ENCODE peak calls at places on chromosomes 7 and 10, in six cellular contexts. S is HCT116; O is OCI-LY7; E is spleen; D is ovary; U is CD4-positive, alpha-beta memory T cell. Z is an unnamed sample. For H3K4me1, the result is how much of the 10 kb centered on the place peaks cover.

GRCh38 chr10:123998197-123999141 is 94.9 kb downstream of the CHST15 start:
- DNase-seq in D (no peak), O (no peak), E (no peak), S (no peak), U (no peak), Z (no peak)

GRCh38 chr7:105678811-105679495 is 97.7 kb upstream of the EFCAB10 start:
- DNase-seq in U (no peak), E (peak), O (no peak), S (no peak), D (peak), Z (no peak)

GRCh38 chr10:48792687-48793096 is 108.0 kb downstream of the WDFY4 start:
- DNase-seq in U (no peak), S (no peak), E (no peak), O (no peak), D (no peak), Z (no peak)

GRCh38 chr7:138460649-138461607 is 869 bp downstream of the TRIM24 start:
- DNase-seq in S (no peak), U (peak), O (peak), D (peak), E (no peak), Z (peak)

GRCh38 chr10:122725006-122725405 is 25.4 kb upstream of the C10orf120 start:
- DNase-seq in U (no peak), D (no peak), O (no peak), E (no peak), S (no peak), Z (no peak)

GRCh38 chr7:135282621-135283295 is 49.1 kb downstream of the STRA8 start:
- DNase-seq in O (no peak), E (no peak), D (no peak), U (no peak), S (no peak), Z (no peak)

GRCh38 chr7:67786021-67786420 is 789.4 kb downstream of the TYW1 start:
- DNase-seq in E (no peak), U (no peak), D (no peak), S (no peak), O (no peak), Z (no peak)

GRCh38 chr10:95861401-95861800 is 46.4 kb upstream of the CC2D2B start:
- DNase-seq in O (no peak), D (no peak), E (no peak), U (no peak), S (no peak), Z (no peak)

GRCh38 chr10:91709394-91709798 is 76.5 kb upstream of the PPP1R3C start:
- DNase-seq in O (no peak), U (no peak), D (no peak), S (no peak), E (no peak), Z (no peak)

GRCh38 chr10:27745719-27746363 is at the start of gene MKX:
- DNase-seq in U (peak), D (peak), O (no peak), S (no peak), E (no peak), Z (no peak)

GRCh38 chr10:87818505-87819273 is 663 bp upstream of the ATAD1 start:
- DNase-seq in O (peak), U (peak), S (no peak), E (peak), D (no peak), Z (peak)

GRCh38 chr7:55523366-55523765 is 48.9 kb downstream of the VOPP1 start:
- DNase-seq in S (no peak), E (no peak), D (no peak), O (no peak), U (no peak), Z (no peak)

GRCh38 chr7:112089551-112089950 is 116.6 kb downstream of the DOCK4 start:
- DNase-seq in E (no peak), O (no peak), S (no peak), U (no peak), D (no peak), Z (no peak)

GRCh38 chr7:37494940-37495339 is 46.3 kb upstream of the ELMO1 start:
- DNase-seq in E (no peak), S (no peak), O (no peak), D (no peak), U (no peak), Z (no peak)

GRCh38 chr7:138890782-138891445 is 90.3 kb downstream of the KIAA1549 start:
- DNase-seq in O (no peak), U (no peak), S (no peak), D (peak), E (no peak), Z (no peak)

GRCh38 chr7:92137531-92137930 is 3.3 kb upstream of the CYP51A1 start:
- DNase-seq in S (no peak), E (no peak), D (no peak), U (no peak), O (no peak), Z (no peak)

GRCh38 chr10:10865303-10865702 is 152.4 kb upstream of the CELF2 start:
- DNase-seq in U (no peak), D (no peak), S (no peak), O (no peak), E (no peak), Z (no peak)

GRCh38 chr7:149454006-149454405 is 6.9 kb downstream of the ZNF777 start:
- DNase-seq in E (peak), O (no peak), D (no peak), S (no peak), U (no peak), Z (no peak)

GRCh38 chr7:127486654-127487053 is 94.1 kb upstream of the ZNF800 start:
- DNase-seq in O (no peak), D (no peak), S (no peak), U (no peak), E (no peak), Z (no peak)

GRCh38 chr10:4195214-4195613 is 410.2 kb upstream of the KLF6 start:
- DNase-seq in U (no peak), E (no peak), D (no peak), O (no peak), S (peak), Z (no peak)

GRCh38 chr7:124072603-124073324 is 39.9 kb upstream of the TMEM229A start:
- DNase-seq in D (no peak), O (no peak), U (no peak), S (no peak), E (no peak), Z (no peak)

GRCh38 chr10:86258488-86258887 is 108.1 kb downstream of the GRID1 start:
- DNase-seq in E (no peak), D (no peak), S (no peak), O (no peak), U (no peak), Z (no peak)

GRCh38 chr7:114659409-114659808 is 244.8 kb downstream of the FOXP2 start:
- DNase-seq in U (no peak), E (no peak), D (no peak), S (no peak), O (no peak), Z (no peak)
- H3K27ac ChIP-seq in U (no peak), E (no peak), D (no peak), S (no peak), O (no peak), Z (no peak)

DNA sequence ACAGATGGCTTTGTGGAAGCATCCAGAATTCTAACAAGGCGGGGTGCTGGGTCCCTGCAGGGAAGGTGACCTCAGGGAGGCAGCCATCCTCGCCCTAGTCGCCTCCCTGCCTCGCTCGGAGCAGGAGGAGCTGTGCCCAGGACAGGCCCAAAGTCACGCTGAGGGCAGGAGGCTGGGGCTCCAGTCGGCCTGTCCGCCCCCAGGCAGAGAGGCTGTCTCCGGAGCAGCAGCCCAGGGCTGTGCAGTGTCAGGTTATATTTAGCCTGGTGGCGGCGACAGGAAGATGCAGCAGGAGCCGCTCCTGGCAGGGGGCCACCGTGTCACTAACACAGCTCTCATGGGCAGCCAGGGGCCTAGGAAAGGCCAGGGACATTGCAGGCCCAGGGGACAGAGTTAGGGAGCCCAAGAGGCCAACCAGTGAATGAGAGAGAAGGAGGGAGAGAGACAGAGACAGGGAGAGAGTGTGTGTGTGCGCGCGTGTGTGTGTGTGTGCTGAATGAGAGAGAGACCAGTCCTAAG is 13.5 kb downstream of the KCNH2 start:
- DNase-seq in S (no peak), O (no peak), U (no peak), D (no peak), E (no peak), Z (peak)
- H3K4me1 ChIP-seq in S (under half), O (under half), U (under half), D (under half), E (under half), Z (under half)

DNA sequence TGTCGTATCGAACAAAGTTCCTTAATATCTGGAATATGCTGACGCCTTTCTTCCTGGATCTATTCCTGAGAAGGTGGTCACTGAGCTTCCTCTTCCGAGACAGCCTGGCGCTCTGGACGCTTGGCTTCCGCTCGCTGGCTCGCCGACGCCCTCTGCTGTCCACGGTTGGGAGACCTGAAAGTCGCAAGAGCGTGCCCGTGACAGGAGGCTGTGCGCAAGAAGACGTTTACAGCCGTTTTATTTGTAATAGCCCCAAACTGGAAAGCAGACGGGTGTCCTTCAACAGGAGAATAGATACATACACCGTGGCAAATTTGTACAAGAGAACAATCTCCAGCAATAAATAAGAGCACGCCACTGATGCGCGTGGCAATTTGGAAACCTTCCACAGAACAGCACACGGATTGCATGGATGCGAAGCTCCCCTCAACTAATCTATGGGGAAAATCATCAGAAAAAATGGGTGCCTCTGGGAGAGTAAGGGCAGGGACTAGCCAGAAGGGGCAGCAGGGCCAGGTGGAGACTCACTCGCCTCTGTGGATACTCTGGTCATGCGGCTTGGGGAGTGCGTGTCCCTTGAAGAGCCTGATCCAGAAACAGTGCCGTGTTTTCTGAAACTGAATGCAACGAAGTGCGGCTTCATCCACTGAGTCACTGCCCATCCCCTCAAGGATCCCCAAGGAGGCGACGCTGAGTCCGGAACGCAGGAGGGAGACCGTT is 41.5 kb upstream of the BNIP3 start:
- DNase-seq in E (peak), D (peak), U (peak), O (peak), S (peak), Z (peak)
- H3K4me3 ChIP-seq in E (peak), D (peak), U (no peak), O (no peak), S (peak), Z (no peak)

GRCh38 chr7:156659203-156659602 is 18.6 kb downstream of the RNF32 start:
- DNase-seq in E (no peak), D (no peak), O (no peak), U (no peak), S (no peak), Z (no peak)
- H3K27ac ChIP-seq in E (no peak), D (no peak), O (no peak), U (no peak), S (no peak), Z (no peak)

GRCh38 chr7:23470290-23471089 is at the start of gene IGF2BP3:
- DNase-seq in O (peak), E (peak), D (no peak), U (no peak), S (peak), Z (no peak)

GRCh38 chr7:23468721-23469149 is 1.6 kb downstream of the IGF2BP3 start:
- DNase-seq in U (no peak), S (no peak), O (peak), E (peak), D (no peak), Z (no peak)

GRCh38 chr7:23469150-23469960 is 936 bp downstream of the IGF2BP3 start:
- DNase-seq in E (peak), D (no peak), U (peak), S (no peak), O (peak), Z (peak)

GRCh38 chr7:23471090-23471859 is 984 bp upstream of the IGF2BP3 start:
- DNase-seq in D (no peak), E (peak), O (peak), U (no peak), S (peak), Z (peak)

GRCh38 chr7:23469961-23470250 is 385 bp downstream of the IGF2BP3 start:
- DNase-seq in E (no peak), U (no peak), O (no peak), D (no peak), S (no peak), Z (no peak)
- H3K4me1 ChIP-seq in E (half or more), U (half or more), O (under half), D (under half), S (half or more), Z (under half)

GRCh38 chr7:47537716-47538640 is 43.9 kb downstream of the TNS3 start:
- DNase-seq in S (no peak), O (no peak), E (peak), U (no peak), D (no peak), Z (no peak)

GRCh38 chr7:47536705-47537611 is 45.0 kb downstream of the TNS3 start:
- DNase-seq in O (no peak), E (peak), U (no peak), D (peak), S (no peak), Z (no peak)

GRCh38 chr7:47535704-47536628 is 45.9 kb downstream of the TNS3 start:
- DNase-seq in E (no peak), S (no peak), D (no peak), O (no peak), U (no peak), Z (no peak)

GRCh38 chr7:47534322-47535032 is 47.4 kb downstream of the TNS3 start:
- DNase-seq in U (no peak), E (peak), D (no peak), O (peak), S (no peak), Z (no peak)

DNA sequence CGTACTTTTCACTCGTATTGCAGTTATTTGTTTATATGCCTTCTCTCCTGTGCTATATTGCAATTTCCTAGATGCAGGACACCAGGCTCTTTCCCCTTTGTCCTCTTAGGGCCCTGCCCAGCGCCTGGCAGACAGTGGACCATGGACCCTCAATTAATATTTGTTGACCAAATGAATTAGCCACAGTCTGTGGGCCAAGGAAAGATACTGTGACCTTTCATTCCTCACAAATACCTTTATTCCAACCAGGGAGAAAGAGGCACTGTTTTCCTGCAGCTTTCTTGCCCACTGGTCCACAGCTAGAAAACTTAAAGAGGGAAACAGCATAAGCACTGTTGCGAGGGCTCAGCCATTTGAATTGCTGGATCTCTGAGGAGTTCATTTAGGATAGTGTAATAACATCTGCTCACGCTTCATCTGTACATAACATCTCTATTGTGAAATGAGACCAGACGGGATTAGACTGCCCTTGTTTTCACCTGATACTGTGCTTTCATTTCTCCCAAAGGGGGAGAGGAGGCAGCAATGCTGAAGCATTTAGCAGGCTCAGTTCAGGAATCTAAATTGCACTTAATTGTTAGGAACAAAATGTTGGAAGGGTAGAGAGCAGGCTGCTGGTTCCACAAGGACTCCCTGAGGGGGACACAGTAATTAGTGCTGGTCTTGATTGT is 46.7 kb downstream of the TNS3 start:
- DNase-seq in E (peak), U (no peak), D (no peak), O (no peak), S (no peak), Z (no peak)
- H3K4me3 ChIP-seq in E (no peak), U (no peak), D (no peak), O (no peak), S (no peak), Z (no peak)

GRCh38 chr10:18400201-18400910 is 251.0 kb downstream of the NSUN6 start:
- DNase-seq in S (no peak), O (no peak), U (no peak), E (no peak), D (no peak), Z (no peak)
- H3K27ac ChIP-seq in S (no peak), O (no peak), U (no peak), E (no peak), D (no peak), Z (no peak)

GRCh38 chr7:107170051-107170661 is 1.4 kb downstream of the HBP1 start:
- DNase-seq in E (no peak), O (no peak), S (no peak), D (no peak), U (no peak), Z (no peak)
- H3K4me1 ChIP-seq in E (half or more), O (under half), S (under half), D (under half), U (half or more), Z (under half)

GRCh38 chr10:129033354-129033729 is 433.7 kb upstream of the MGMT start:
- DNase-seq in S (no peak), U (no peak), E (no peak), D (no peak), O (no peak), Z (no peak)

GRCh38 chr10:129033790-129034272 is 433.2 kb upstream of the MGMT start:
- DNase-seq in S (no peak), U (no peak), E (no peak), O (no peak), D (no peak), Z (no peak)

GRCh38 chr10:129032626-129033353 is 434.3 kb upstream of the MGMT start:
- DNase-seq in U (peak), E (no peak), O (no peak), D (no peak), S (no peak), Z (no peak)

GRCh38 chr10:129028425-129028824 is 438.6 kb upstream of the MGMT start:
- DNase-seq in E (no peak), U (no peak), O (no peak), D (no peak), S (no peak), Z (no peak)

DNA sequence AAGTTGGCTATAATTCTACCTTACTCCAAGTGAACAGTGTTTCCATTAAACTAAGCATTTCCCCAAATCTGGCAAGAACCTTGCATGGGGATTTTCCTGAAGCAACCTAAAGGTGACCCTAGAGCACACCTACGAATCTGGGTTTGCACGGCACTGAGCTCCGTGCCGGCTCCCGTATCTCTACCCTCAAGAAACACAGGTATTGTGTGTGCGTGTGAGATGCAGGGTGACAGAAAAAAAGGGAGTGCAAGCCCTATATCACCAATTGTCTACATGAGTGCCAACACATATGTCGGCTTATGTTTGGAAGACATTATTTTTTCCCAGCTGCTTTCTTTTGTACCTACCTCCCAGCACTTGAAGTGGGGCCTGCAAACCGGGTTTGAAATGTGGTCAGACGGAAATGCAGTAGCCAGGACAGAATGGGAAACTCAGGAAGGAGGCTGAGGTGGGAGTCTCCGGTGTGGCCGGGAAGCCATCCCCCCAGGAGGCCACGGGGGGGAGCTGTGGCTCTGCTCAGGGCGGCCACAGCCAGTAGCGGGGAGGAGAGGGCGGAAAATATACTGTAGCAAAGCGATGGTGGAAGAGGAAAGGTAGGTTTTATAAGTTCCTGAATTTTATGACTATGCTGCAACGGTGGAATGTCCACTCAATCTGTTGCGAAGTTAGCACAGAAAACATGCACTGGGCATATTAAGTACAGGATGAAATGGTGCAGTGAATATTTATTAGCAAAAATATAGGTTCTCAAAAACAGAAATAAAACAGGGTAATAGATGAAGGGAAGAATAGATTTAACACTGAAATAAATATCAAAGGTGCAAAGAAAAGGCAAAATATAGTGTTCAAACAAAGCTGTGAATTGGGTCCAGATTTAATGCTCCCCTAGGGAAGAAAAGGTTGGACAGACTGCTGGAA is 435.5 kb upstream of the MGMT start:
- DNase-seq in U (no peak), O (peak), D (no peak), E (no peak), S (no peak), Z (peak)
- H3K4me3 ChIP-seq in U (no peak), O (no peak), D (no peak), E (no peak), S (no peak), Z (no peak)